ENCODE peak calls at places on chromosome 18, in seven cellular contexts. E is H9, G is neuronal stem cell, J is mesendoderm, Q is IMR-90, W is mesenchymal stem cell, O is trophoblast cell. U is an unnamed sample.

GRCh38 chr18:3715223-3716080 is 265.5 kb downstream of the TGIF1 start:
- DNase-seq in Q (no peak), E (no peak), W (no peak), G (no peak), O (no peak), J (no peak), U (no peak)

GRCh38 chr18:57909620-57910019 is 106.5 kb upstream of the ATP8B1 start:
- DNase-seq in W (no peak), Q (no peak), G (no peak), J (no peak), E (no peak), O (no peak), U (no peak)

GRCh38 chr18:66046025-66046602 is 295.3 kb downstream of the CDH7 start:
- DNase-seq in G (no peak), E (no peak), Q (no peak), W (no peak), J (peak), O (no peak), U (no peak)

GRCh38 chr18:35355140-35355618 is 11.0 kb upstream of the ZNF24 start:
- DNase-seq in W (peak), J (peak), O (peak), Q (peak), G (peak), E (peak), U (peak)

GRCh38 chr18:45398448-45398847 is 216.8 kb upstream of the SLC14A2 start:
- DNase-seq in G (no peak), O (no peak), E (no peak), W (no peak), J (no peak), Q (no peak), U (no peak)

GRCh38 chr18:57438669-57439616 is 3.8 kb downstream of the ONECUT2 start:
- DNase-seq in E (no peak), G (peak), Q (no peak), J (peak), W (no peak), O (no peak), U (no peak)

GRCh38 chr18:73733376-73733775 is 414.3 kb downstream of the FBXO15 start:
- DNase-seq in W (no peak), G (no peak), O (no peak), J (no peak), Q (peak), E (no peak), U (no peak)

GRCh38 chr18:79926715-79927596 is 24.5 kb downstream of the SLC66A2 start:
- DNase-seq in W (no peak), O (no peak), E (peak), Q (no peak), G (no peak), J (no peak), U (no peak)

GRCh38 chr18:45557296-45557695 is 58.0 kb upstream of the SLC14A2 start:
- DNase-seq in E (no peak), Q (no peak), J (no peak), G (no peak), W (no peak), O (no peak), U (no peak)

GRCh38 chr18:13623348-13623747 is 103.0 kb downstream of the FAM210A start:
- DNase-seq in Q (no peak), J (no peak), G (no peak), E (no peak), W (no peak), O (no peak), U (no peak)

GRCh38 chr18:70249118-70249517 is 39.7 kb upstream of the SOCS6 start:
- DNase-seq in E (no peak), W (no peak), O (no peak), J (no peak), Q (peak), G (no peak), U (no peak)

GRCh38 chr18:51135361-51135760 is 62.1 kb downstream of the MEX3C start:
- DNase-seq in Q (peak), G (no peak), O (peak), J (no peak), E (no peak), W (peak), U (no peak)

GRCh38 chr18:61870151-61870550 is 22.7 kb downstream of the RNF152 start:
- DNase-seq in E (no peak), O (no peak), Q (peak), W (peak), G (no peak), J (peak), U (no peak)

GRCh38 chr18:42045346-42045745 is 90.3 kb downstream of the PIK3C3 start:
- DNase-seq in Q (peak), G (no peak), J (no peak), E (no peak), O (no peak), W (peak), U (no peak)

GRCh38 chr18:12960846-12961397 is 13.1 kb downstream of the SEH1L start:
- DNase-seq in E (no peak), G (no peak), J (no peak), W (no peak), Q (no peak), O (no peak), U (no peak)

GRCh38 chr18:55314615-55315237 is 273.3 kb downstream of the TCF4 start:
- DNase-seq in E (no peak), O (no peak), Q (no peak), W (no peak), J (peak), G (peak), U (no peak)

GRCh38 chr18:42078711-42079110 is 123.7 kb downstream of the PIK3C3 start:
- DNase-seq in G (no peak), J (no peak), W (no peak), O (no peak), Q (peak), E (no peak), U (no peak)

GRCh38 chr18:395481-396250 is 104.8 kb downstream of the COLEC12 start:
- DNase-seq in G (no peak), O (no peak), Q (peak), W (peak), J (no peak), E (no peak), U (no peak)

GRCh38 chr18:36157441-36157840 is 27.7 kb downstream of the ELP2 start:
- DNase-seq in G (no peak), E (no peak), W (peak), Q (peak), O (no peak), J (no peak), U (no peak)

GRCh38 chr18:11998182-11998581 is 16.9 kb downstream of the IMPA2 start:
- DNase-seq in O (no peak), J (no peak), Q (no peak), G (no peak), W (no peak), E (no peak), U (no peak)

GRCh38 chr18:57856128-57856527 is 53.0 kb upstream of the ATP8B1 start:
- DNase-seq in J (no peak), E (no peak), W (no peak), G (no peak), Q (no peak), O (no peak), U (no peak)

GRCh38 chr18:76621782-76622495 is 126.9 kb upstream of the ZNF516 start:
- DNase-seq in J (no peak), W (peak), E (no peak), G (no peak), Q (peak), O (no peak), U (no peak)

GRCh38 chr18:13245481-13246000 is 27.0 kb downstream of the LDLRAD4 start:
- DNase-seq in J (no peak), G (no peak), O (no peak), E (no peak), Q (no peak), W (no peak), U (no peak)

GRCh38 chr18:46400449-46400848 is 256.6 kb downstream of the LOXHD1 start:
- DNase-seq in J (no peak), W (no peak), G (no peak), O (no peak), E (no peak), Q (no peak), U (no peak)

GRCh38 chr18:35522130-35522959 is 24.6 kb upstream of the INO80C start:
- DNase-seq in W (no peak), J (no peak), E (no peak), O (no peak), G (no peak), Q (no peak), U (no peak)

GRCh38 chr18:58269931-58270330 is 225.9 kb downstream of the NEDD4L start:
- DNase-seq in G (no peak), E (no peak), J (no peak), W (no peak), Q (no peak), O (peak), U (no peak)

GRCh38 chr18:78965260-78965659 is 14.4 kb upstream of the SALL3 start:
- DNase-seq in W (no peak), Q (no peak), G (no peak), O (no peak), E (peak), J (no peak), U (no peak)

GRCh38 chr18:8807502-8807833 is 102.1 kb downstream of the MTCL1 start:
- DNase-seq in O (no peak), W (no peak), E (no peak), J (no peak), G (no peak), Q (no peak), U (no peak)

GRCh38 chr18:995641-996040 is 91.0 kb downstream of the ADCYAP1 start:
- DNase-seq in G (no peak), W (peak), J (no peak), E (no peak), O (no peak), Q (peak), U (no peak)

GRCh38 chr18:55625875-55626274 is 37.9 kb upstream of the TCF4 start:
- DNase-seq in G (no peak), O (no peak), J (no peak), W (no peak), E (no peak), Q (no peak), U (no peak)

GRCh38 chr18:36744261-36744876 is 84.4 kb downstream of the TPGS2 start:
- DNase-seq in O (peak), G (no peak), W (no peak), Q (peak), E (no peak), J (no peak), U (no peak)

GRCh38 chr18:36128907-36129299 is 237 bp downstream of the SLC39A6 start:
- DNase-seq in W (no peak), E (no peak), G (no peak), J (no peak), O (no peak), Q (no peak), U (no peak)

GRCh38 chr18:76687271-76688006 is 134.9 kb upstream of the ZNF236 start:
- DNase-seq in G (no peak), O (no peak), J (peak), E (no peak), Q (peak), W (peak), U (no peak)

GRCh38 chr18:77567202-77567601 is 317.6 kb downstream of the GALR1 start:
- DNase-seq in J (no peak), E (no peak), G (no peak), O (no peak), Q (no peak), W (no peak), U (no peak)

GRCh38 chr18:51149605-51150429 is 47.7 kb downstream of the MEX3C start:
- DNase-seq in E (no peak), O (peak), W (peak), Q (peak), G (no peak), J (peak), U (no peak)

GRCh38 chr18:12239426-12239825 is 14.7 kb upstream of the CIDEA start:
- DNase-seq in J (no peak), G (no peak), E (no peak), Q (peak), O (no peak), W (no peak), U (peak)

GRCh38 chr18:35110554-35111058 is 69.4 kb downstream of the MAPRE2 start:
- DNase-seq in J (no peak), O (no peak), W (no peak), Q (peak), E (no peak), G (no peak), U (no peak)

GRCh38 chr18:48121752-48122151 is 191.3 kb upstream of the SMAD2 start:
- DNase-seq in G (no peak), O (no peak), J (no peak), W (no peak), Q (no peak), E (no peak), U (no peak)

DNA sequence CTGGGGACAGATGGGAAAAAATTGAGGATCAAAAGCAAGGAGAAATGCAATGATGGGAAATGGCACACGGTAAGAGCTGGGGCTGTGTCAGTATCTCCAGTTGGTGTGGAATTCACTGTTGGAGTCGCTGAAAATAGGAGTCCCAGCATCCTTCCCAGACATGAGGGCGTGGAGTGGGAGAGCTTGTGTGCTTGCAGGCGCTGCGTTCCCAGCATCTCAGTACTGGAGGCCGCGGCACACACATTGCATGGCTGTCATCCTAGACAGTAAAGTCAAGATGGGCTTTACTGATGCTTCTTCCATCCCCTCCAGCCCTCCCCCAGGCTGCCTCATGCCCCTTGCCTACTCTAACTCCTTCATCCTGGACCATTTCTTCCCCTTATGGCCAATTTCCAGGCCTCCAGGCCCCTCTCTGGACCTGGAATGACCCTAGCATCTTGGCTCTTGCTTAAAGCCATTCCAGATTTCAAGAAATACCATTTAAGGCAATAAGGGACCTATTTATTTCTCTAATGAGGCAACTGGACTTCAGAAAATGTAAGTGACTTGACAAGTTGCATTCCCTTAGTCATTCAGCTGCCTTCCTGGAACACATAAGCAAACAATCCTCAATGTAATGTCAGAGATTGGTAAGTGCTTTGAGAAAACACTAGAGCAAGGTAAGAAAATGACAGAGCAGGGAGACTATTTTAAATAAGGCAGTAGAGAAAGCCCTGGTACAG is 70.5 kb upstream of the TTC39C start:
- DNase-seq in Q (peak), J (no peak), O (peak), E (no peak), G (no peak), W (peak), U (no peak)
- H3K23ac ChIP-seq in Q (peak), J (no peak), O (no peak), E (no peak), G (no peak), W (no peak), U (no peak)

GRCh38 chr18:21571763-21572162 is 28.7 kb downstream of the ESCO1 start:
- DNase-seq in Q (no peak), O (no peak), W (no peak), E (no peak), G (no peak), J (no peak), U (no peak)
- H3K23ac ChIP-seq in Q (no peak), O (no peak), W (no peak), E (no peak), G (no peak), J (no peak), U (no peak)

GRCh38 chr18:2513616-2514015 is 57.7 kb downstream of the METTL4 start:
- DNase-seq in J (no peak), Q (peak), W (peak), E (no peak), O (no peak), G (no peak), U (no peak)

GRCh38 chr18:2511451-2511850 is 59.9 kb downstream of the METTL4 start:
- DNase-seq in G (no peak), W (no peak), O (no peak), J (no peak), E (no peak), Q (no peak), U (no peak)

GRCh38 chr18:2515408-2515807 is 55.9 kb downstream of the METTL4 start:
- DNase-seq in Q (peak), W (peak), E (no peak), G (no peak), J (no peak), O (peak), U (no peak)

GRCh38 chr18:2510416-2510815 is 60.9 kb downstream of the METTL4 start:
- DNase-seq in Q (no peak), J (no peak), W (no peak), O (no peak), E (no peak), G (no peak), U (no peak)

DNA sequence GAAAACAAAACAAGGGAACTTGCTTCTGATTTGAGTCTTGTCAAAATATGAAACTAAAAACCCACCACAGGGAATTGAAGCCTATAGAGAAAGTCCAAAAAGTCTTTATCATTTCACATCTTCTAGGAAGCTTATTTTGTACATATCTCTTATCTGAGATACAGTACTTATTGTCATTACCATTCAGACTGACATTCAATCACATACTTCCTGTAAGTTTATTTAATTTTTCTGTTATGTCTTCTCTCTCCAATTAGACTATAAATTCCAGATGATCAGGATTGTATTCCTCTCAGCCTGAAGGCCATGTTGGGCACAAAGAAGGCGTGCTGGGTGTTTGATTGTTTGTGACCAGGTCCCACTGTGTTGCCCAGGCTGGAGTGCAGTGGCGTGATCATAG is 59.2 kb downstream of the METTL4 start:
- DNase-seq in J (no peak), O (no peak), E (no peak), G (no peak), W (no peak), Q (no peak), U (no peak)
- H3K23ac ChIP-seq in J (no peak), O (no peak), E (no peak), G (no peak), W (no peak), Q (no peak), U (no peak)

GRCh38 chr18:43887491-43887890 is 610.2 kb upstream of the SYT4 start:
- DNase-seq in Q (no peak), E (peak), G (no peak), W (no peak), O (no peak), J (peak), U (peak)
- H3K23ac ChIP-seq in Q (no peak), E (no peak), G (no peak), W (no peak), O (no peak), J (no peak), U (no peak)

DNA sequence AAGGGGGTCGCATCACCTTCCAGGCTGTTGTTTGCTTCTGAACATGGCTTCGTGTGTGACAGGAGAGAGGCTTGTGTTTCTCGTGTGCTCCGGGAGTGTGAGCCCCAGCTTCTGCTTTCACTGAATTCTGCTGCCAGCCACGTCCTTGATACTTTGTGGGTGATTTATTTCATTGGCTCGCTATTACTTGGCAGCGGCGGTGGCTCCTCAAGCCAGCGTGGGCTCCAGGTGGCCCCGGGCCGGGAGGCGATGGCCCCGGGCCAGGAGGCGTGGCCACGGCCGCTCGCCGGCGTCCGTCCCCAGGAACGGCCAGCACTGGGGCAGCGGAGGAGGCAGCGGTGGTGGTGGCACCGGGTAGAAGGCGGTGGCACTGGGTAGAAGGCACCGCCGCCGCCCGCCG is 63.1 kb downstream of the NAPG start:
- DNase-seq in J (no peak), O (no peak), W (no peak), E (no peak), G (no peak), Q (peak), U (no peak)
- H3K23ac ChIP-seq in J (no peak), O (no peak), W (no peak), E (no peak), G (no peak), Q (no peak), U (no peak)

GRCh38 chr18:54080854-54081253 is 143.6 kb downstream of the MBD2 start:
- DNase-seq in O (no peak), J (no peak), Q (no peak), G (no peak), E (no peak), W (no peak), U (no peak)
- H3K23ac ChIP-seq in O (no peak), J (no peak), Q (no peak), G (no peak), E (no peak), W (no peak), U (no peak)

GRCh38 chr18:40313030-40313642 is 1641.9 kb upstream of the PIK3C3 start:
- DNase-seq in O (no peak), Q (no peak), E (no peak), W (no peak), G (no peak), J (no peak), U (no peak)

GRCh38 chr18:40314199-40314598 is 1640.8 kb upstream of the PIK3C3 start:
- DNase-seq in Q (no peak), W (no peak), O (no peak), J (no peak), G (no peak), E (no peak), U (no peak)
- H3K23ac ChIP-seq in Q (no peak), W (no peak), O (no peak), J (no peak), G (no peak), E (no peak), U (no peak)

DNA sequence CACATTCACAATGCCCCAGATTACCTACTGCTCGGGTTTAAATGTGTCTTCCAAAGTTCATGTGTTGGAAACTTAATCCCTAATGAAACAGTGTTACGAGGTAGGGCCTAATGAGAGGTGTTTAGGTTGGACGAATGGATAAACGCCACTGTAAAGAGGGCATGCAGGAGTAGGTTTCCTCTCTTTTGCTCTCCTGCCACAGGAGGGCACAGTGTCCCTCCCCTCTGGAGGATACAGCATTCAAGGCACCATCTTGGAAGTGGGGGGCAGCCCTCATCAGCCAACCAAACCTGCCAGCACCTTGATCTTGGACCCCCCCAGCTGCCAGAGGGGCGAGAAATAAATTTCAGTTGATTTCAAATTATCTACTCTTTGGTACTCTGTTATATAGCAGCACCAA is 103.5 kb downstream of the TSHZ1 start:
- DNase-seq in E (no peak), J (peak), G (no peak), Q (no peak), O (no peak), W (no peak), U (no peak)
- H3K23ac ChIP-seq in E (no peak), J (no peak), G (no peak), Q (no peak), O (no peak), W (no peak), U (no peak)

DNA sequence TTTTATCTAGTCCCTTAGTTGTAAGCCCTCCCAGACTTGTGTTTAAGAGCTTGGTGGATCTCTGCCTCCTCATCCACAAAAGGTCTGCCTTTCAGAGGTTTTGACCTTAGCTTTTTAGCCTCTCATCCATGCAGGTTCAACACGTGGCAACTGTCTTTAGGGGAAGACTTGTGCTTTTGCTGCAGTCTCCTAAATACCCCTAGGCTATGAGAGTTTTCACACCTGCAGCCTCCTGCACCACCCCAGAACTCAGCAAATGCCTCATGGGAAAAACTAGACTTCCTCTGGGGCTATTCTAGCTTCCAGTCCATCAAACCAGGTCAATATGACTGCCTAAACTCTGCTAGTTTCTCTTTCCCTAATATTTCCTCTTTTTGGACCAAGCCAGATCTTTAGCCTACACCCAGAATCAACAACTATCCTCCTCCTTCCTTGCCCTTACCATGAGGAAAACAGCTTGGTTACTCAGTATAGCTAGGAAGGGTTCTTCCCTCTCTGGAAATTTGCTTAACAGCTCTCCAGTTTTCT is 132.3 kb upstream of the RIOK3 start:
- DNase-seq in J (peak), O (no peak), W (no peak), Q (no peak), E (no peak), G (no peak), U (no peak)
- H3K23ac ChIP-seq in J (no peak), O (no peak), W (no peak), Q (no peak), E (no peak), G (no peak), U (no peak)